ENCODE peak calls at places on chromosomes 7 and 10, in nine cellular contexts. E, S, P, M, K, J, Y, A and X are unnamed samples.

GRCh38 chr10:3091346-3091787 is 24.0 kb downstream of the PFKP start:
- DNase-seq in A (no peak), P (no peak), Y (no peak), K (no peak), J (no peak), M (peak; percentile 90), E (peak; percentile 79), S (no peak), X (no peak)

GRCh38 chr10:129761166-129761565 is 202.9 kb downstream of the EBF3 start:
- DNase-seq in K (no peak), M (no peak), E (peak; percentile 30), J (peak; percentile 13), A (no peak), Y (no peak), P (peak; percentile 10), S (no peak), X (peak; percentile 74)

GRCh38 chr10:71099731-71100361 is 112.5 kb upstream of the UNC5B start:
- DNase-seq in S (no peak), J (no peak), K (no peak), A (no peak), Y (no peak), E (no peak), M (no peak), P (no peak), X (no peak)

GRCh38 chr10:83978681-83979383 is 160.5 kb upstream of the GHITM start:
- DNase-seq in J (no peak), M (no peak), S (no peak), K (no peak), A (no peak), Y (no peak), P (no peak), E (no peak), X (no peak)

GRCh38 chr7:151251328-151251925 is 2.9 kb upstream of the SMARCD3 start:
- DNase-seq in K (no peak), A (peak; percentile 68), J (peak; percentile 71), Y (peak; percentile 55), M (peak; percentile 80), P (no peak), S (no peak), E (peak; percentile 74), X (no peak)

GRCh38 chr7:99447943-99448342 is 9.2 kb downstream of the CPSF4 start:
- DNase-seq in Y (no peak), M (no peak), E (no peak), A (peak; percentile 51), K (no peak), S (no peak), P (no peak), J (no peak), X (no peak)

GRCh38 chr10:49117366-49117905 is 2.1 kb upstream of the VSTM4 start:
- DNase-seq in K (no peak), E (no peak), J (no peak), M (no peak), A (no peak), S (no peak), Y (no peak), P (no peak), X (peak; percentile 58)

GRCh38 chr10:48932831-48933670 is 6.6 kb downstream of the LRRC18 start:
- DNase-seq in M (no peak), Y (no peak), J (no peak), E (no peak), S (no peak), P (no peak), K (no peak), A (no peak), X (peak; percentile 55)

GRCh38 chr10:58435297-58435696 is 50.1 kb downstream of the TFAM start:
- DNase-seq in A (peak; percentile 14), P (no peak), E (no peak), J (no peak), K (no peak), Y (no peak), M (peak; percentile 96), S (peak; percentile 85), X (no peak)

GRCh38 chr10:27258492-27258837 is 17.9 kb upstream of the ACBD5 start:
- DNase-seq in S (no peak), E (no peak), J (no peak), P (no peak), K (no peak), A (no peak), M (no peak), Y (no peak), X (no peak)

GRCh38 chr7:80216996-80217842 is 82.6 kb downstream of the GNAI1 start:
- DNase-seq in K (no peak), S (no peak), Y (no peak), E (no peak), P (no peak), A (no peak), J (no peak), M (no peak), X (no peak)

GRCh38 chr10:130802301-130802700 is 509.2 kb downstream of the TCERG1L start:
- DNase-seq in P (no peak), Y (no peak), M (no peak), A (no peak), E (no peak), K (no peak), J (peak; percentile 5), S (no peak), X (no peak)

GRCh38 chr7:151060416-151061234 is 1.2 kb downstream of the SLC4A2 start:
- DNase-seq in P (peak; percentile 72), E (no peak), Y (peak; percentile 26), M (peak; percentile 55), A (peak; percentile 66), K (no peak), J (no peak), S (peak; percentile 29), X (no peak)

DNA sequence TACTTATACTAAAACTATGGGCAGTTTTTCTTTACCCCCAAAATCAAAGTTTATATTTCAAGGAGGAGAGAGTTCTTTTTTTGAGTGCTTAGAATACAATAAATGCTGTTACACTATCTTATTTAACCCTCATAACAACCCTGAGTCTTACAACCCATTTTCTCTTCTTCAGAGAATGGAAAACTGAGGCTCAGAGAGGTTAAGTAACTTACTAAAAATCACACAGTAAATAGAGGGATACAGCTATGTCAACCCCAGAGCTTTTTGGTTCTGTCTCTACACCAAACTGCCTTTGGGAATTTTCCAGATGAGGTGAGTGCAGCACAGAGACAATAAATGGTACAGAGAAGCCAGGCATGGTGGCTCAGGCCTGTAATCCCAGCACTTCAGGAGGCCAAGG is 25.6 kb upstream of the PIK3AP1 start:
- DNase-seq in K (no peak), Y (no peak), J (no peak), A (no peak), M (no peak), E (no peak), S (no peak), P (no peak), X (no peak)
- H3K4me1 ChIP-seq in K (no peaks in the 10 kb centered on the region), Y (peaks cover 59% of the 10 kb centered on the region), J (no peaks in the 10 kb centered on the region), A (peaks cover 3% of the 10 kb centered on the region), M (no peaks in the 10 kb centered on the region), E (peaks cover 13% of the 10 kb centered on the region), S (no peaks in the 10 kb centered on the region), P (peaks cover 6% of the 10 kb centered on the region), X (no peaks in the 10 kb centered on the region)

DNA sequence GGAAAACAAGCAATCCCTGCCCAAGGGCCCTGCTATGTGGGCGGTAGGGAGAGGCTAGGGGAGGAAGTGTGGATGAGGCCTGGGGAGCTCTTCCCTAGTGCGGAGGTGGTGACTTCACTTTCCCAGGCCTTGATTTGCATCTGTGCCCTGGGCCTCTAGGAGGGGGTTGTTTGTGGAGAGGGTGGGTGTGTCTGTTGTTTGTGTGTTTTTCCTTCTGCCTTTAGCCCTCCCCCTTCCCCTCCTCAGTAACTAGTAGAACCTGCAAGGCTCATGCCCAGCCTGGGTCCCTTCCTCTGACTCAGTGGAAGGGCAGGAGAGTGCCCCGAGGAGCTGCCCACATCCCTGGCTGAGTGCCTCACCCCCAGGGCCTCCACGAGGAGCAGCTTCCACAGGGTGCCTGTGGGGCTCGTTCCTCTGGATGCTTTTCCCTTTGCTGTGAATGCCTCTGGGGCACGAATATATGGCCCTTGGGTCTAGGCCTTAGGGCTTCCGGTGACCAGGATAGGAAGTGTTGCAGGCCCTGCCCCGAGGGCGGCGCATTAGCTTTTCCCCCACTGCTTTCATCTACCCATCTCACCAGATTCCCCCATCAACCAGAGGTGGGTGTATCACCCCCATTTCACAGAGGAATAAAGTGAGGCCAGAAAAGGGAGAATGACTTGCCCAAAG is 89.4 kb upstream of the DUSP5 start:
- DNase-seq in Y (no peak), J (no peak), K (no peak), E (peak; percentile 44), M (no peak), A (no peak), P (no peak), S (peak; percentile 92), X (no peak)
- H3K4me3 ChIP-seq in Y (no peak overlapping the region), J (no peak overlapping the region), K (no peak overlapping the region), E (no peak overlapping the region), M (no peak overlapping the region), A (no peak overlapping the region), P (no peak overlapping the region), S (no peak overlapping the region), X (no peak overlapping the region)

GRCh38 chr10:46019541-46020343 is 10.7 kb downstream of the NCOA4 start:
- DNase-seq in S (no peak), Y (peak; percentile 86), J (no peak), A (no peak), E (no peak), M (peak; percentile 47), P (no peak), K (no peak), X (no peak)

GRCh38 chr10:46020871-46021553 is 9.4 kb downstream of the NCOA4 start:
- DNase-seq in A (no peak), J (no peak), P (no peak), K (no peak), Y (no peak), E (no peak), M (peak; percentile 92), S (no peak), X (no peak)

GRCh38 chr10:46018453-46019169 is 11.8 kb downstream of the NCOA4 start:
- DNase-seq in P (no peak), S (no peak), Y (no peak), K (no peak), A (peak; percentile 85), J (no peak), M (peak; percentile 63), E (no peak), X (no peak)

GRCh38 chr10:46019170-46019528 is 11.3 kb downstream of the NCOA4 start:
- DNase-seq in S (no peak), J (no peak), P (no peak), K (no peak), E (no peak), A (no peak), Y (no peak), M (no peak), X (no peak)

GRCh38 chr10:46020344-46020656 is 10.1 kb downstream of the NCOA4 start:
- DNase-seq in M (no peak), S (no peak), K (no peak), Y (peak; percentile 16), J (no peak), P (no peak), E (no peak), A (peak; percentile 78), X (no peak)
- H3K4me1 ChIP-seq in M (peaks cover 68% of the 10 kb centered on the region), S (peaks cover 2% of the 10 kb centered on the region), K (peaks cover 51% of the 10 kb centered on the region), Y (peaks cover 51% of the 10 kb centered on the region), J (peaks cover 70% of the 10 kb centered on the region), P (peaks cover 4% of the 10 kb centered on the region), E (peaks cover 77% of the 10 kb centered on the region), A (peaks cover 62% of the 10 kb centered on the region), X (peaks cover 76% of the 10 kb centered on the region)

DNA sequence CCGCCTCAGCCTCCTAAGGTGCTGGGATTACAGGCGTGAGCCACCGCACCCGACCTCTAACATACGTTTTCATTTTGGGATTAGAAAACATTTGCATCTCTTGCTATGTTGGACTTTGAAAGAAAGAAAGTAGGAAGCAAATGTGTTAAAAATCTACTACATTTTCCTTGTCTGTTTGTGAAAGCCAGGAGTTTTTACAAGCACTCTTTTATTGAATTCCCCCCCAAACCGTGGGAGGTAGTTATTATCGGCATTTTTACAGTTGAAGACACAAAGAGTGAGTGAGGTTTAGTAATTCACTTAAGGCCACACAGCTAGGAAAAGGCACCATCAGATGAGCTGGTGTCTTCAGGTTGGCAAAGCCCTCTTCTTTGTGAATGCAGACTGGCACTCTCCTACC is 23.5 kb upstream of the SFMBT2 start:
- DNase-seq in P (no peak), K (no peak), S (no peak), E (no peak), J (no peak), M (no peak), A (no peak), Y (no peak), X (no peak)
- H3K4me3 ChIP-seq in P (no peak overlapping the region), K (no peak overlapping the region), S (no peak overlapping the region), E (no peak overlapping the region), J (no peak overlapping the region), M (no peak overlapping the region), A (no peak overlapping the region), Y (no peak overlapping the region), X (no peak overlapping the region)